ENCODE peak calls at places on chromosome 11, in ten cellular contexts. Y is HFF-Myc, J is RWPE1, T is AG09309, L is pancreas, S is stomach, P is AG04450, B is gastrocnemius medialis, N is ovary, I is GM23338. H is an unnamed sample.

GRCh38 chr11:134661660-134662059 is 249.6 kb upstream of the B3GAT1 start:
- DNase-seq in Y (no peak), S (peak; percentile 11), J (no peak), N (no peak), P (no peak), L (peak; percentile 30), I (no peak), T (no peak), B (no peak), H (no peak)

GRCh38 chr11:100791873-100792272 is 104.8 kb downstream of the ARHGAP42 start:
- DNase-seq in I (peak; percentile 57), J (peak; percentile 12), S (no peak), L (no peak), Y (no peak), P (no peak), N (no peak), T (no peak), B (no peak), H (no peak)

GRCh38 chr11:13140873-13141655 is 131.9 kb downstream of the RASSF10 start:
- DNase-seq in Y (no peak), N (no peak), S (no peak), I (no peak), P (no peak), J (no peak), L (no peak), B (no peak), T (no peak), H (no peak)

GRCh38 chr11:114185436-114185835 is 110.8 kb upstream of the NNMT start:
- DNase-seq in B (no peak), N (no peak), J (no peak), Y (no peak), L (no peak), S (no peak), P (no peak), I (no peak), T (no peak), H (no peak)

GRCh38 chr11:41246399-41246745 is 213.1 kb downstream of the LRRC4C start:
- DNase-seq in N (no peak), I (no peak), P (no peak), S (no peak), J (no peak), B (no peak), T (no peak), Y (no peak), L (peak; percentile 48), H (peak; percentile 60)

GRCh38 chr11:111949519-111950426 is 12.6 kb downstream of the DIXDC1 start:
- DNase-seq in T (no peak), I (no peak), Y (no peak), L (no peak), J (no peak), S (no peak), P (no peak), B (no peak), N (no peak), H (no peak)

GRCh38 chr11:19978668-19979518 is 181.4 kb downstream of the DBX1 start:
- DNase-seq in L (no peak), S (no peak), P (peak; percentile 65), N (peak; percentile 33), Y (no peak), I (no peak), J (peak; percentile 79), T (peak; percentile 64), B (no peak), H (no peak)

GRCh38 chr11:93330446-93330984 is at the start of gene DEUP1:
- DNase-seq in B (no peak), P (no peak), Y (no peak), L (peak; percentile 91), J (no peak), S (peak; percentile 43), I (peak; percentile 59), N (peak; percentile 45), T (no peak), H (peak; percentile 76)

GRCh38 chr11:47296045-47296444 is 26.1 kb downstream of the MADD start:
- DNase-seq in B (no peak), S (no peak), N (no peak), P (no peak), J (no peak), T (no peak), L (no peak), I (no peak), Y (no peak), H (no peak)

GRCh38 chr11:57241311-57241972 is 4.4 kb upstream of the APLNR start:
- DNase-seq in N (no peak), B (no peak), Y (no peak), L (no peak), T (no peak), J (no peak), S (no peak), P (no peak), I (no peak), H (no peak)

GRCh38 chr11:133134561-133135173 is 397.6 kb downstream of the OPCML start:
- DNase-seq in I (peak; percentile 90), Y (no peak), L (peak; percentile 77), B (no peak), N (no peak), J (peak; percentile 5), P (no peak), S (peak; percentile 76), T (no peak), H (no peak)

GRCh38 chr11:130830563-130830950 is 85.7 kb downstream of the SNX19 start:
- DNase-seq in B (no peak), S (no peak), J (no peak), P (no peak), Y (no peak), N (peak; percentile 37), L (no peak), I (no peak), T (no peak), H (no peak)

GRCh38 chr11:123429851-123430735 is at the start of gene GRAMD1B:
- DNase-seq in Y (no peak), N (peak; percentile 55), J (peak; percentile 40), P (peak; percentile 30), B (no peak), T (peak; percentile 44), I (peak; percentile 93), L (peak; percentile 69), S (peak; percentile 47), H (peak; percentile 79)
- TF ChIP-seq CTCF in Y (no peak), N (no peak), J (no peak), P (peak; percentile 38), B (no peak), T (peak; percentile 29), I (no peak), L (no peak), S (no peak), H (peak; percentile 27)

GRCh38 chr11:1707751-1708150 is 10.8 kb downstream of the KRTAP5-6 start:
- DNase-seq in B (no peak), Y (no peak), P (no peak), I (no peak), T (no peak), N (no peak), L (no peak), S (no peak), J (no peak), H (no peak)

GRCh38 chr11:1703146-1703545 is 6.2 kb downstream of the KRTAP5-6 start:
- DNase-seq in L (no peak), T (no peak), P (no peak), S (no peak), B (no peak), J (no peak), I (no peak), Y (no peak), N (no peak), H (no peak)

GRCh38 chr11:1708716-1709115 is 11.7 kb downstream of the KRTAP5-6 start:
- DNase-seq in T (no peak), L (no peak), J (no peak), Y (no peak), B (no peak), P (no peak), N (no peak), I (no peak), S (no peak), H (no peak)

GRCh38 chr11:1705121-1706052 is 8.4 kb downstream of the KRTAP5-6 start:
- DNase-seq in J (no peak), T (no peak), N (no peak), I (no peak), L (no peak), B (no peak), P (no peak), Y (no peak), S (no peak), H (no peak)

GRCh38 chr11:1706634-1707400 is 9.8 kb downstream of the KRTAP5-6 start:
- DNase-seq in P (no peak), S (no peak), B (peak; percentile 25), I (no peak), J (no peak), Y (no peak), L (no peak), T (no peak), N (no peak), H (no peak)
- TF ChIP-seq CTCF in P (peak; percentile 8), S (no peak), B (peak; percentile 53), I (peak; percentile 43), J (no peak), Y (peak; percentile 19), L (no peak), T (no peak), N (no peak), H (no peak)

DNA sequence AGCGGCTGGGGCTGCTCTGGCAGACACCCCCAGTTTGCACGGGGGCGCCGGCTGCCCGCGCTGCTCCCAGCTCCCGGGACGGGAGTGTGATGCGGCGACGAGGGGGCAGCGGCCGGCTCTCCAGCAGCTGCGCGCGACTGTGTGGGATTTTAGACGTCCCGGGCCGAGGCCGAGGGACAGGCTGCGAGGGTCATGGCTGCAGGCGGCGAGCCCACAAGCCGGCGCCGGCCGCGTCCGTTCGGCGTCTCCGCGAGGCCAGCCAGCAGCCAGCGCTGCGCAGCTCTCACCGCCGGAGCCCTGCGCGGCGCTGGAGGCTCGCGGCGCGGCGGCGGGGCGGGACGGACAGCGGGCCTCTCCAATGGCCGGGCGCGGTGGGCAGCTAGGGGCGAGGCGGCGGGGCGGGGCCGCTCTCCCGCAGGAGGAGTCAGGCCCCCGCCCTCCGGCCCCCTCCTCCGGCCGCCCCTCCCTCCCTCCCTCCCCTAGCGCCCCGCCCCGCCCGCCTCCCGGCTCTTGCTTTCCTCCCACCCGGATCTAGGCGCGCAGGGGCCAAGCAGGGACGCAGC is at the start of gene FZD4:
- DNase-seq in J (peak; percentile 90), Y (peak; percentile 20), L (peak; percentile 96), T (peak; percentile 33), N (peak; percentile 92), P (peak; percentile 50), B (peak; percentile 85), I (peak; percentile 95), S (peak; percentile 93), H (peak; percentile 96)
- TF ChIP-seq CTCF in J (no peak), Y (no peak), L (no peak), T (no peak), N (no peak), P (no peak), B (no peak), I (no peak), S (no peak), H (peak; percentile 18)

GRCh38 chr11:63508009-63508408 is 2.1 kb downstream of the LGALS12 start:
- DNase-seq in J (no peak), T (no peak), I (peak; percentile 80), S (peak; percentile 77), L (peak; percentile 63), Y (no peak), P (no peak), B (peak; percentile 41), N (no peak), H (no peak)
- TF ChIP-seq CTCF in J (no peak), T (peak; percentile 21), I (peak; percentile 88), S (peak; percentile 37), L (peak; percentile 34), Y (peak; percentile 21), P (no peak), B (no peak), N (no peak), H (peak; percentile 37)